ENCODE peak calls at places on chromosomes 5 and 9, in six cellular contexts. B is fibroblast of villous mesenchyme, Z is hepatocyte, U is NB4, P is GM06990, A is sigmoid colon. R is an unnamed sample.
A peak's percentile ranks its signal among the peaks of the same experiment; 100 is the strongest.

GRCh38 chr5:113806250-113806649 is 292.8 kb downstream of the YTHDC2 start:
- DNase-seq in Z (no peak), P (no peak), B (peak; percentile 5), A (no peak), U (peak; percentile 7), R (no peak)

GRCh38 chr9:111969622-111970021 is 73.0 kb downstream of the UGCG start:
- DNase-seq in B (no peak), U (no peak), Z (no peak), A (no peak), P (no peak), R (no peak)

GRCh38 chr5:16791036-16791705 is 144.9 kb downstream of the MYO10 start:
- DNase-seq in B (peak; percentile 82), A (no peak), U (peak; percentile 64), P (no peak), Z (peak; percentile 71), R (peak; percentile 56)

GRCh38 chr5:33180900-33181299 is 259.9 kb upstream of the TARS1 start:
- DNase-seq in Z (no peak), P (no peak), A (no peak), B (peak; percentile 70), U (peak; percentile 32), R (no peak)

GRCh38 chr5:181114284-181114843 is 16.6 kb downstream of the OR2V1 start:
- DNase-seq in U (no peak), Z (no peak), B (no peak), P (no peak), A (no peak), R (no peak)

GRCh38 chr5:666816-667498 is 26.2 kb downstream of the TPPP start:
- DNase-seq in B (no peak), A (no peak), U (no peak), Z (no peak), P (no peak), R (no peak)

GRCh38 chr9:13728121-13728520 is 448.6 kb upstream of the MPDZ start:
- DNase-seq in A (peak; percentile 71), B (no peak), U (no peak), P (no peak), Z (no peak), R (no peak)

GRCh38 chr9:122370869-122371467 is at the start of gene PTGS1:
- DNase-seq in Z (peak; percentile 55), A (peak; percentile 86), U (peak; percentile 81), P (peak; percentile 41), B (no peak), R (peak; percentile 45)

GRCh38 chr9:123929870-123930831 is at the start of gene DENND1A:
- DNase-seq in A (peak; percentile 94), U (peak; percentile 94), Z (peak; percentile 96), B (peak; percentile 88), P (peak; percentile 96), R (peak; percentile 95)

GRCh38 chr5:116361171-116361967 is 213.3 kb downstream of the SEMA6A start:
- DNase-seq in P (no peak), Z (peak; percentile 67), U (no peak), A (peak; percentile 84), B (peak; percentile 33), R (no peak)

GRCh38 chr5:4189317-4189716 is 593.7 kb downstream of the IRX1 start:
- DNase-seq in A (no peak), B (no peak), U (no peak), Z (no peak), P (no peak), R (no peak)

GRCh38 chr5:141484499-141485304 is at the start of gene PCDHGC4:
- DNase-seq in A (no peak), U (no peak), Z (peak; percentile 38), P (peak; percentile 46), B (no peak), R (peak; percentile 20)

GRCh38 chr5:374631-375335 is 53.3 kb downstream of the AHRR start:
- DNase-seq in A (peak; percentile 53), B (no peak), U (peak; percentile 44), P (no peak), Z (no peak), R (no peak)

GRCh38 chr5:139636207-139636792 is 11.8 kb upstream of the CXXC5 start:
- DNase-seq in B (no peak), A (no peak), Z (peak; percentile 24), P (peak; percentile 79), U (no peak), R (peak; percentile 98)

GRCh38 chr5:150175536-150175935 is 9.0 kb downstream of the CDX1 start:
- DNase-seq in U (peak; percentile 65), Z (no peak), B (peak; percentile 57), P (no peak), A (no peak), R (peak; percentile 32)

GRCh38 chr5:127757576-127757975 is 54.4 kb downstream of the CCDC192 start:
- DNase-seq in B (peak; percentile 42), Z (peak; percentile 56), U (peak; percentile 55), A (no peak), P (no peak), R (peak; percentile 46)

GRCh38 chr5:53479045-53479655 is 1.3 kb upstream of the FST start:
- DNase-seq in B (peak; percentile 11), P (no peak), U (no peak), Z (peak; percentile 11), A (no peak), R (no peak)

GRCh38 chr9:18972675-18973074 is 60.3 kb downstream of the SAXO1 start:
- DNase-seq in A (no peak), U (no peak), Z (no peak), B (no peak), P (no peak), R (no peak)

GRCh38 chr5:8981016-8981415 is 564.9 kb downstream of the SEMA5A start:
- DNase-seq in B (no peak), P (no peak), U (no peak), A (no peak), Z (no peak), R (no peak)

GRCh38 chr5:78509145-78509865 is 139.3 kb downstream of the LHFPL2 start:
- DNase-seq in P (no peak), B (no peak), Z (no peak), U (no peak), A (no peak), R (no peak)

GRCh38 chr5:153891394-153891793 is 147.3 kb downstream of the FAM114A2 start:
- DNase-seq in P (no peak), A (no peak), B (no peak), Z (no peak), U (no peak), R (peak; percentile 16)

GRCh38 chr5:155564541-155564940 is 551.0 kb downstream of the KIF4B start:
- DNase-seq in P (no peak), B (no peak), Z (no peak), U (no peak), A (no peak), R (no peak)

GRCh38 chr9:122053951-122054350 is 39.2 kb downstream of the TTLL11 start:
- DNase-seq in B (no peak), Z (no peak), P (no peak), A (no peak), U (no peak), R (no peak)

GRCh38 chr9:84187090-84187489 is 153.5 kb downstream of the SLC28A3 start:
- DNase-seq in Z (no peak), A (no peak), U (no peak), B (no peak), P (no peak), R (no peak)

GRCh38 chr5:82259172-82259800 is 18.9 kb downstream of the RPS23 start:
- DNase-seq in P (no peak), U (peak; percentile 29), B (peak; percentile 34), A (no peak), Z (peak; percentile 13), R (no peak)

GRCh38 chr9:70257512-70257911 is 1.3 kb upstream of the SMC5 start:
- DNase-seq in P (no peak), B (no peak), U (peak; percentile 2), A (no peak), Z (no peak), R (no peak)

GRCh38 chr9:84761137-84761808 is 91.7 kb downstream of the NTRK2 start:
- DNase-seq in A (no peak), U (no peak), Z (no peak), B (no peak), P (peak; percentile 39), R (peak; percentile 78)

GRCh38 chr5:74243634-74244033 is 396.9 kb downstream of the ENC1 start:
- DNase-seq in U (no peak), Z (no peak), P (no peak), A (no peak), B (peak; percentile 79), R (no peak)

GRCh38 chr5:91598216-91598615 is 215.1 kb upstream of the ARRDC3 start:
- DNase-seq in Z (no peak), B (no peak), U (no peak), P (no peak), A (no peak), R (no peak)

GRCh38 chr5:35285435-35285834 is 55.1 kb upstream of the PRLR start:
- DNase-seq in B (no peak), A (no peak), P (no peak), Z (no peak), U (no peak), R (no peak)

GRCh38 chr9:36936498-36936831 is 97.6 kb downstream of the PAX5 start:
- DNase-seq in A (no peak), B (no peak), U (no peak), Z (no peak), P (no peak), R (no peak)

GRCh38 chr9:38362912-38363588 is 29.5 kb upstream of the ALDH1B1 start:
- DNase-seq in A (no peak), B (peak; percentile 73), P (no peak), Z (peak; percentile 76), U (peak; percentile 63), R (peak; percentile 73)

GRCh38 chr5:45376463-45376862 is 319.7 kb downstream of the HCN1 start:
- DNase-seq in B (no peak), P (no peak), U (no peak), A (no peak), Z (no peak), R (no peak)

GRCh38 chr9:129653819-129654528 is 11.5 kb upstream of the PRRX2 start:
- DNase-seq in U (no peak), A (no peak), B (no peak), P (no peak), Z (no peak), R (no peak)
- H3K4me3 ChIP-seq in U (no peak overlapping the region), A (no peak overlapping the region), B (no peak overlapping the region), P (no peak overlapping the region), Z (no peak overlapping the region), R (no peak overlapping the region)

DNA sequence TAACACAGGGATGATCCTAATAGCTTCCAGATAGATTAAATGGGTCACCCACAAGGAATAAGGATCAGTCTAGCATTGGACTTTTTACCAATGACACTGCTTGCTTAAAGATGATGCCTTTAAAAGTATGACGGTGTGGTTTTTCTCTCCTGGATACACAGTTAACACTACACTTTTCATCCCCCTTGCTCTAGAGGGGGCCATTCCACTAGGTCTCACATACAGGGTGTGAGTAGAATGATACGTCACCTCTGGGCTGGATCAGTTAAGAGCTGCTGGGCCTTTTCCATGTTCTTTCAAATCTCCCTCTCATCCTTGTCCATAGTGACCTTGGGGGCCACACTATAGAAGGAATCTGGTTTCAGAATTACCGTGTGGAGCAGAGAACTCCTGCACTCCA is 140.6 kb downstream of the FSTL4 start:
- DNase-seq in P (no peak), A (no peak), U (no peak), B (no peak), Z (no peak), R (no peak)
- TF ChIP-seq CTCF in P (no peak), A (no peak), U (no peak), B (no peak), Z (no peak), R (no peak)

GRCh38 chr9:34363619-34364351 is 12.9 kb downstream of the MYORG start:
- DNase-seq in P (no peak), A (peak; percentile 44), U (no peak), B (no peak), Z (no peak), R (no peak)
- H3K4me3 ChIP-seq in P (no peak overlapping the region), A (no peak overlapping the region), U (no peak overlapping the region), B (no peak overlapping the region), Z (no peak overlapping the region), R (no peak overlapping the region)

GRCh38 chr5:10233505-10233904 is 16.2 kb downstream of the ATPSCKMT start:
- DNase-seq in U (peak; percentile 26), A (no peak), Z (peak; percentile 80), P (no peak), B (peak; percentile 82), R (no peak)
- TF ChIP-seq CTCF in U (no peak), A (no peak), Z (peak; percentile 56), P (no peak), B (peak; percentile 39), R (peak; percentile 2)